ENCODE peak calls at places on chromosomes 3 and 15, in five cellular contexts. X is body of pancreas, D is left ventricle myocardium inferior, F is lower lobe of right lung, E is cardiac muscle cell. Y is an unnamed sample.

GRCh38 chr3:10941972-10942371 is 50.6 kb upstream of the SLC6A1 start:
- DNase-seq in D (no peak), X (no peak), F (no peak), E (peak; percentile 17), Y (peak; percentile 31)

GRCh38 chr3:13539285-13539625 is 9.7 kb upstream of the FBLN2 start:
- DNase-seq in X (no peak), E (peak; percentile 70), D (no peak), F (no peak), Y (no peak)

GRCh38 chr15:91915576-91915975 is 62.1 kb downstream of the SLCO3A1 start:
- DNase-seq in D (no peak), X (no peak), F (no peak), E (no peak), Y (no peak)

GRCh38 chr3:164539215-164539614 is 539.1 kb downstream of the SI start:
- DNase-seq in E (no peak), F (no peak), X (peak; percentile 29), D (no peak), Y (no peak)

GRCh38 chr3:32176989-32177701 is 61.3 kb upstream of the CMTM8 start:
- DNase-seq in D (no peak), X (peak; percentile 64), F (no peak), E (peak; percentile 66), Y (peak; percentile 70)

GRCh38 chr15:62962101-62962995 is 80.2 kb upstream of the TPM1 start:
- DNase-seq in D (no peak), E (no peak), X (no peak), F (no peak), Y (no peak)

GRCh38 chr15:63877713-63878271 is 44.0 kb upstream of the HERC1 start:
- DNase-seq in D (no peak), E (no peak), F (no peak), X (no peak), Y (no peak)

GRCh38 chr3:142154186-142154585 is 4.8 kb upstream of the TFDP2 start:
- DNase-seq in E (no peak), X (no peak), F (no peak), D (no peak), Y (no peak)

GRCh38 chr3:34024447-34025240 is 226.2 kb downstream of the PDCD6IP start:
- DNase-seq in X (no peak), D (no peak), F (no peak), E (no peak), Y (no peak)

GRCh38 chr15:99017322-99017701 is 9.7 kb upstream of the PGPEP1L start:
- DNase-seq in E (no peak), D (no peak), F (no peak), X (no peak), Y (no peak)

GRCh38 chr15:99019558-99020540 is 12.3 kb upstream of the PGPEP1L start:
- DNase-seq in D (no peak), X (no peak), E (peak; percentile 60), F (no peak), Y (no peak)

GRCh38 chr15:99015677-99016568 is 8.3 kb upstream of the PGPEP1L start:
- DNase-seq in F (peak; percentile 53), E (no peak), D (no peak), X (peak; percentile 24), Y (no peak)

GRCh38 chr15:99014803-99015676 is 7.4 kb upstream of the PGPEP1L start:
- DNase-seq in F (peak; percentile 84), E (peak; percentile 52), X (peak; percentile 84), D (peak; percentile 34), Y (peak; percentile 29)

DNA sequence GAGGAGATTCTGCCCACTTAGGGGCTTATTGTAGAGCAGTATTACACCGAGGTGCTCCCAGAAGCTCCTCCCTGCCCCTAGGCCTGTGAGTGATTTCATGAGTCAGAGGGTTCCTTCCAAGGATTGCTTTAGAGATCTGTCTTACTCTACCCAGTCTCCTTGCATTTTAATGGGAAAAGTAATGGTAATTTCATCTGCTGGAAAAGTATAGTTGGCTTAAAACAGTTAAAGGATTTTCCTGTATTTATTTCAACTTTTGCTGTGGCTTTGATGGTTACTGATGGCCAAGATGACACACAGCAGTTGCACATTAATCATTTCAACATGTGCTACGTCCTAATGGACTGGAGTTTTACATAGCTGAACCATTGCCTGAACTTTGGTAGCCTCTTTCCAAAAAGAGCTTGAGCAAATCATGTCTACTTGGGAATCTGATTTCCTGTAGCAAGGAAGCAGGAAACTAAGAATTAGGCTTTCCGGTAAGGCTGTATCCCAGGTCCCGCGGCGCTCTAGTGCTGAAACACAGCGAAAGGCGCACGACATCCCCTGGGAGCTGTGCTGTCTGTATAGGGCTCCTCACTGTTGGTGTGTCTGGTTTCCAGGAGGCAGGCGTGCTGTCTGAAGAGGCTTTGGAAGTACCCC is 9.2 kb upstream of the PGPEP1L start:
- DNase-seq in E (no peak), D (peak; percentile 31), F (no peak), X (no peak), Y (no peak)
- H3K4me3 ChIP-seq in E (no peak overlapping the region), D (no peak overlapping the region), F (no peak overlapping the region), X (no peak overlapping the region), Y (no peak overlapping the region)

GRCh38 chr15:70196314-70197291 is 98.9 kb upstream of the TLE3 start:
- DNase-seq in E (peak; percentile 97), X (peak; percentile 59), D (no peak), F (peak; percentile 57), Y (peak; percentile 94)
- H3K4me3 ChIP-seq in E (no peak overlapping the region), X (no peak overlapping the region), D (no peak overlapping the region), F (no peak overlapping the region), Y (no peak overlapping the region)

GRCh38 chr15:90879730-90880366 is 4.5 kb upstream of the FES start:
- DNase-seq in E (no peak), F (no peak), D (no peak), X (no peak), Y (no peak)

GRCh38 chr15:90877996-90878395 is 6.3 kb upstream of the FES start:
- DNase-seq in D (no peak), F (no peak), E (no peak), X (no peak), Y (no peak)

GRCh38 chr15:90880381-90881145 is 3.7 kb upstream of the FES start:
- DNase-seq in X (no peak), F (no peak), E (no peak), D (no peak), Y (no peak)

GRCh38 chr15:90877315-90877714 is 7.0 kb upstream of the FES start:
- DNase-seq in D (no peak), E (no peak), F (no peak), X (no peak), Y (no peak)

GRCh38 chr15:90878660-90879059 is 5.6 kb upstream of the FES start:
- DNase-seq in F (no peak), D (no peak), E (no peak), X (no peak), Y (no peak)
- H3K4me3 ChIP-seq in F (no peak overlapping the region), D (no peak overlapping the region), E (no peak overlapping the region), X (no peak overlapping the region), Y (no peak overlapping the region)

GRCh38 chr15:55601374-55601773 is 13.2 kb upstream of the PYGO1 start:
- DNase-seq in X (no peak), F (no peak), E (no peak), D (no peak), Y (no peak)
- H3K4me3 ChIP-seq in X (no peak overlapping the region), F (no peak overlapping the region), E (no peak overlapping the region), D (no peak overlapping the region), Y (no peak overlapping the region)

DNA sequence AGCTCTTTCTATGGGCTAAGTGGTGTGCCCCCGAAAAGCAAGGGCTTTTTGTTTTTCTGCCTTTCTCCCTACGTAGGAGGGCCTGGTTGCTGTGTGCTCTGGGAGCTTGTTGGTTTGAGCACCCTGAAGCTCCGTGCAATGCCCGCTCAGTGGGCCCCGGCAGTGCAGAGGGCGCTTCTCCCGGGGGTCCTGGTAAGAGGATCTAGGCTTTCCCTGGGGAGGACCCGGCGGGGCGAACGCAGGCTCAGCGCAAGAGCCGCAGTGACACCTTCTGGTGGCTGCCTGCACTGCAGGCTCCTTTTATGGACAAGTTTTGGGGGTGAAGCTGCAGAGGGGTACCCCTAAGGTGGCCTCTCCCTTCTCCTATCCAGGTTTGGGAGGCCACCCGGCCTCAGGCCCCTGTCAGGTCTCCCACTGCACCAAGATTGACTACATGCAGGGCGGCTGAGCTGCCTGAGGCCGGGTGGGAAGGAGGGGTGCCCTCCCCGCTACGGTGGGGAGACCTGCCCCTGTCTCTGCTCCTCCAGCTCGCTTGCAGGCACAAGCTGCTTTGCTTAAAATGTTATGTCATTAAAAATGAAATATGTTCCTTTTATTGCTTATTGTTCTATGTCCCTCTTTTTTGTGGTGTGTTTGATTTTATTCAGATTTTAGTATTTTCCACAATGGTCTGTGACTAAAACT is 387.9 kb downstream of the GABRG3 start:
- DNase-seq in D (no peak), F (no peak), E (peak; percentile 5), X (peak; percentile 26), Y (peak; percentile 83)
- H3K4me3 ChIP-seq in D (no peak overlapping the region), F (no peak overlapping the region), E (no peak overlapping the region), X (no peak overlapping the region), Y (no peak overlapping the region)

DNA sequence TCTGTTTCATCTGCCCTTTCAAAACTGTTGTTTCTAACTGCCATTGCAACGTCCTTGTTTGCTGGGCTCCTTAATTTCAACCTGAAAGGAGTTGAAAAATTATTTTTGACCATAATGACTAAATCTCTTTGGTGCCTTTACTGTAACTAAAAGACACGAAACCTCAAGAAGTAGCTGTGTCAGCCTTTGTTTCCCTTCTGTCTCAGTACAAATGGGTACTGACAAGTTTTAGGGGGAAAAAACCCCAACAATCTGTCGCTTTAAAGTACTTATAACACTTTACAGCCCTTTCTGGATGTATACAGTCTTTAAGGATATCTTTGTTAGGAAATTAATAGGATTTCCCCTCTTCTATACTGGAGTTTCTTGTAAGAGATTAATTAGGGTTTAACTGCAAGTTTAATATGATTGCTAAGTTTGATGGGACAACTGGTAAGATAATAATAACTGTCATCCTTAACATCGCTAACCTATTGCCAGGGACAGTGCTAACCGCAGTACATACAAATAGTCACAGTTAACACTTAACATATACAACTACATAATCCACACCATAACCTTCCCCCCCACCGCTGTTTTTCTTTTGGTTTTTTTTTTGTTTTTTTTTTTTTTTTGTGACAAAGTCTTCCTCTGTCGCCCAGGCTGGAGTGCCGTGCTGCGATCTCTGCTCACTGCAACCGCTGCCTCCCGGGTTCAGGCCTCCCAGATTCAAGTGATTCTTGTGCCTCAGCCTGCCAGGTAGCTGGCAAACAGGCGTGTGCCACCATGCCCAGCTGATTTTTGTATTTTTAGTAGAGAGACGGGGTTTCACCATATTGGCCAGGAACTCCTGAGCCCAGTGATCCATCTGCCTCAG is 1.7 kb downstream of the GXYLT2 start:
- DNase-seq in D (no peak), X (no peak), E (no peak), F (no peak), Y (no peak)
- H3K4me3 ChIP-seq in D (peak overlapping the region; percentile 66), X (no peak overlapping the region), E (peak overlapping the region; percentile 47), F (peak overlapping the region; percentile 49), Y (no peak overlapping the region)

Y was measured in lower leg skin.